ENCODE peak calls at places on chromosomes 3 and 15, in six cellular contexts. One of them, this sample, is unnamed.

GRCh38 chr3:166446986-166447385 is 609.8 kb upstream of the BCHE start:
- DNase-seq in SK-N-SH: no peak
- DNase-seq in IMR-90: peak
- DNase-seq in GM12878: no peak
- DNase-seq in HepG2: no peak
- DNase-seq in K562: no peak
- DNase-seq in this sample: no peak

GRCh38 chr3:50571486-50571885 is 2.2 kb downstream of the HEMK1 start:
- DNase-seq in SK-N-SH: no peak
- DNase-seq in IMR-90: no peak
- DNase-seq in GM12878: no peak
- DNase-seq in HepG2: no peak
- DNase-seq in K562: no peak
- DNase-seq in this sample: no peak

GRCh38 chr3:147393261-147393964 is 12.9 kb downstream of the ZIC4 start:
- DNase-seq in SK-N-SH: peak
- DNase-seq in IMR-90: no peak
- DNase-seq in GM12878: no peak
- DNase-seq in HepG2: no peak
- DNase-seq in K562: no peak
- DNase-seq in this sample: no peak

GRCh38 chr15:51625236-51625635 is 2.7 kb upstream of the DMXL2 start:
- DNase-seq in SK-N-SH: no peak
- DNase-seq in IMR-90: no peak
- DNase-seq in GM12878: peak
- DNase-seq in HepG2: no peak
- DNase-seq in K562: no peak
- DNase-seq in this sample: no peak

GRCh38 chr15:41462396-41462795 is 31.3 kb upstream of the ITPKA start:
- DNase-seq in SK-N-SH: no peak
- DNase-seq in IMR-90: peak
- DNase-seq in GM12878: no peak
- DNase-seq in HepG2: no peak
- DNase-seq in K562: no peak
- DNase-seq in this sample: no peak

GRCh38 chr3:192229866-192230265 is 497.5 kb downstream of the FGF12 start:
- DNase-seq in SK-N-SH: no peak
- DNase-seq in IMR-90: peak
- DNase-seq in GM12878: no peak
- DNase-seq in HepG2: no peak
- DNase-seq in K562: no peak
- DNase-seq in this sample: no peak

GRCh38 chr3:86869536-86869935 is 121.4 kb downstream of the VGLL3 start:
- DNase-seq in SK-N-SH: no peak
- DNase-seq in IMR-90: no peak
- DNase-seq in GM12878: no peak
- DNase-seq in HepG2: no peak
- DNase-seq in K562: no peak
- DNase-seq in this sample: no peak

GRCh38 chr3:135106445-135106844 is 311.4 kb downstream of the EPHB1 start:
- DNase-seq in SK-N-SH: no peak
- DNase-seq in IMR-90: peak
- DNase-seq in GM12878: no peak
- DNase-seq in HepG2: peak
- DNase-seq in K562: peak
- DNase-seq in this sample: no peak

GRCh38 chr15:101528108-101528916 is 38.8 kb upstream of the PCSK6 start:
- DNase-seq in SK-N-SH: no peak
- DNase-seq in IMR-90: no peak
- DNase-seq in GM12878: no peak
- DNase-seq in HepG2: peak
- DNase-seq in K562: no peak
- DNase-seq in this sample: peak

GRCh38 chr3:100171211-100171700 is 57.0 kb upstream of the FILIP1L start:
- DNase-seq in SK-N-SH: no peak
- DNase-seq in IMR-90: no peak
- DNase-seq in GM12878: no peak
- DNase-seq in HepG2: no peak
- DNase-seq in K562: no peak
- DNase-seq in this sample: no peak

GRCh38 chr3:175668300-175668699 is 809.2 kb downstream of the NAALADL2 start:
- DNase-seq in SK-N-SH: no peak
- DNase-seq in IMR-90: peak
- DNase-seq in GM12878: no peak
- DNase-seq in HepG2: no peak
- DNase-seq in K562: no peak
- DNase-seq in this sample: no peak

GRCh38 chr3:17023006-17023664 is 138.4 kb downstream of the PLCL2 start:
- DNase-seq in SK-N-SH: no peak
- DNase-seq in IMR-90: peak
- DNase-seq in GM12878: peak
- DNase-seq in HepG2: no peak
- DNase-seq in K562: no peak
- DNase-seq in this sample: no peak

DNA sequence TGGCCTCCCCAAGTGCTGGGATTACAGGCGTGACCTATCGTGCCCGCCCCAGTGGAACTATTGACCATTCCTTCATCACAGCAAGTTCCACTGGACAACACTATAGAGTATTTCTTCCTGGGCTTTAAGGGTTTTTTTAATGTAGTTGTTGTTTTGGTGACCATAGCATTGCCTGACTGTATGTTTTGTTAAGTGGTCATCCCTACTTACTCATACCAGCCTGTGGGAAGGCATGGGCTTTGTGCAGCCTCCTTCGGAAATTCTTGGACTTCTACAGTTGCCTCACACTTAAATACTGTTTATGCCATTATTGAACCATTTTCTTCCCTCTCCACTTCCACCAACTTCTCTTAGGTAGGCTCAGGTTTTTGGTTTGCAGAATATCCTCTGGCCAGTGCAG is 19.9 kb upstream of the ALPK3 start:
- DNase-seq in SK-N-SH: no peak
- DNase-seq in IMR-90: peak
- DNase-seq in GM12878: no peak
- DNase-seq in HepG2: no peak
- DNase-seq in K562: no peak
- DNase-seq in this sample: no peak
- TF ChIP-seq SMC3 in SK-N-SH: no peak
- TF ChIP-seq SMC3 in IMR-90: no peak
- TF ChIP-seq SMC3 in GM12878: no peak
- TF ChIP-seq SMC3 in HepG2: no peak
- TF ChIP-seq SMC3 in K562: no peak
- TF ChIP-seq SMC3 in this sample: no peak

GRCh38 chr3:43960448-43960840 is 269.7 kb downstream of the ABHD5 start:
- DNase-seq in SK-N-SH: no peak
- DNase-seq in IMR-90: no peak
- DNase-seq in GM12878: no peak
- DNase-seq in HepG2: no peak
- DNase-seq in K562: peak
- DNase-seq in this sample: peak
- TF ChIP-seq SMC3 in SK-N-SH: no peak
- TF ChIP-seq SMC3 in IMR-90: no peak
- TF ChIP-seq SMC3 in GM12878: no peak
- TF ChIP-seq SMC3 in HepG2: no peak
- TF ChIP-seq SMC3 in K562: no peak
- TF ChIP-seq SMC3 in this sample: no peak

GRCh38 chr3:28114893-28115292 is 126.5 kb upstream of the CMC1 start:
- DNase-seq in SK-N-SH: no peak
- DNase-seq in IMR-90: no peak
- DNase-seq in GM12878: no peak
- DNase-seq in HepG2: peak
- DNase-seq in K562: no peak
- DNase-seq in this sample: no peak

GRCh38 chr3:28118087-28118486 is 123.3 kb upstream of the CMC1 start:
- DNase-seq in SK-N-SH: no peak
- DNase-seq in IMR-90: no peak
- DNase-seq in GM12878: no peak
- DNase-seq in HepG2: no peak
- DNase-seq in K562: no peak
- DNase-seq in this sample: no peak

GRCh38 chr3:28110884-28111283 is 130.5 kb upstream of the CMC1 start:
- DNase-seq in SK-N-SH: no peak
- DNase-seq in IMR-90: no peak
- DNase-seq in GM12878: no peak
- DNase-seq in HepG2: no peak
- DNase-seq in K562: no peak
- DNase-seq in this sample: no peak

GRCh38 chr3:28117598-28117997 is 123.8 kb upstream of the CMC1 start:
- DNase-seq in SK-N-SH: no peak
- DNase-seq in IMR-90: no peak
- DNase-seq in GM12878: no peak
- DNase-seq in HepG2: no peak
- DNase-seq in K562: no peak
- DNase-seq in this sample: no peak

DNA sequence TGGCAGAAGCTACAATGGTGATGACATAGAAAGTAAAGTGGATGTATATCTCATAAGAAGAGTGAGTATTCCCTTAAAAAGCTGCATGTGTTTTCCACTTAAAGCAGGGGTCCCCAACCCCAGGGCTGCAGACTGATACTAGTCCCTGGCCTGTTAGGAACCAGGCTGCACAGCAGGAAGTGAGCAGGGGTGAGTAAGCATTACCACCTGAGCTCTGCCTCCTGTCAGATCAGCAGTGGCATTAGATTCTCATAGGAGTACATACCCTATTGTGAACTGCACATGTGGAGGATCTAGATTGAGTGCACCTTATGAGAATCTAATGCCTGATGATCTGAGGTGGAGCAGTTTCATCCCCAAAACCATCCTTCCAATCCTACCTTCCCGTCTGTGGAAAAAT is 126.1 kb upstream of the CMC1 start:
- DNase-seq in SK-N-SH: no peak
- DNase-seq in IMR-90: no peak
- DNase-seq in GM12878: no peak
- DNase-seq in HepG2: no peak
- DNase-seq in K562: no peak
- DNase-seq in this sample: no peak
- TF ChIP-seq SMC3 in SK-N-SH: no peak
- TF ChIP-seq SMC3 in IMR-90: no peak
- TF ChIP-seq SMC3 in GM12878: no peak
- TF ChIP-seq SMC3 in HepG2: no peak
- TF ChIP-seq SMC3 in K562: no peak
- TF ChIP-seq SMC3 in this sample: no peak

GRCh38 chr3:48743773-48744172 is 26.8 kb upstream of the IP6K2 start:
- DNase-seq in SK-N-SH: no peak
- DNase-seq in IMR-90: no peak
- DNase-seq in GM12878: no peak
- DNase-seq in HepG2: no peak
- DNase-seq in K562: no peak
- DNase-seq in this sample: no peak

GRCh38 chr3:48739617-48739954 is 22.6 kb upstream of the IP6K2 start:
- DNase-seq in SK-N-SH: peak
- DNase-seq in IMR-90: no peak
- DNase-seq in GM12878: no peak
- DNase-seq in HepG2: no peak
- DNase-seq in K562: no peak
- DNase-seq in this sample: no peak

GRCh38 chr3:48738926-48739616 is 22.1 kb upstream of the IP6K2 start:
- DNase-seq in SK-N-SH: peak
- DNase-seq in IMR-90: no peak
- DNase-seq in GM12878: no peak
- DNase-seq in HepG2: no peak
- DNase-seq in K562: no peak
- DNase-seq in this sample: no peak

GRCh38 chr3:48739955-48740823 is 23.2 kb upstream of the IP6K2 start:
- DNase-seq in SK-N-SH: peak
- DNase-seq in IMR-90: peak
- DNase-seq in GM12878: no peak
- DNase-seq in HepG2: peak
- DNase-seq in K562: peak
- DNase-seq in this sample: peak

GRCh38 chr3:48738144-48738536 is 21.1 kb upstream of the IP6K2 start:
- DNase-seq in SK-N-SH: no peak
- DNase-seq in IMR-90: no peak
- DNase-seq in GM12878: no peak
- DNase-seq in HepG2: no peak
- DNase-seq in K562: no peak
- DNase-seq in this sample: no peak
- TF ChIP-seq SMC3 in SK-N-SH: no peak
- TF ChIP-seq SMC3 in IMR-90: no peak
- TF ChIP-seq SMC3 in GM12878: no peak
- TF ChIP-seq SMC3 in HepG2: no peak
- TF ChIP-seq SMC3 in K562: no peak
- TF ChIP-seq SMC3 in this sample: no peak

DNA sequence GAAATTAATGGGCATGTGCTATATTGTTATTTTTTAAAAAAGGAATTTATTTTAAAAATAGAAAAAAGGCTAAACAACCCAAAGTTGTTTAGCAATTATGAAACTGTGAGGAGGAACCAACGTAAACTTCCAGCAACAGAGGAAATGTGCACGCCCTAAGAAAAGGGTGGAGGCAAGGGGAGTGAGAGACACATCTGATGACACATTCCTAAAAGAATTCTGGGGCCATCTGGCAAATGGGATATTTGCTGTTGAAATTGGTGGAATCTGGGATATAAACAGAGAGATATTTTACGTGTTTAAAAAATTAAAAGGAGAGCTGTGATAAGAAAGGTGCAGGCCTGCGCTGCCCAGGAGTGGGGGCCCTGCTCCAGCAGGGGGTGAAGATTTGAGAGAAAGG is 50.8 kb upstream of the MUC13 start:
- DNase-seq in SK-N-SH: no peak
- DNase-seq in IMR-90: peak
- DNase-seq in GM12878: no peak
- DNase-seq in HepG2: no peak
- DNase-seq in K562: no peak
- DNase-seq in this sample: peak
- TF ChIP-seq SMC3 in SK-N-SH: no peak
- TF ChIP-seq SMC3 in IMR-90: no peak
- TF ChIP-seq SMC3 in GM12878: no peak
- TF ChIP-seq SMC3 in HepG2: no peak
- TF ChIP-seq SMC3 in K562: no peak
- TF ChIP-seq SMC3 in this sample: no peak

This sample was measured in A549.